ENCODE peak calls at places on chromosomes 4 and X, in four cellular contexts. Y is mucosa of descending colon, O is tibial artery, L is ovary. J is an unnamed sample. For H3K36me3, the result is how much of the 10 kb centered on the place peaks cover.

GRCh38 chr4:14336656-14337055 is 665.6 kb upstream of the CPEB2 start:
- DNase-seq in Y (no peak), O (no peak), L (no peak), J (no peak)

GRCh38 chr4:32778025-32778424 is 2057.9 kb downstream of the PCDH7 start:
- DNase-seq in Y (no peak), O (no peak), L (no peak), J (no peak)

GRCh38 chr4:101236097-101236496 is 111.2 kb downstream of the PPP3CA start:
- DNase-seq in Y (no peak), O (no peak), L (no peak), J (no peak)

GRCh38 chrX:143940119-143940518 is 56.2 kb downstream of the UBE2NL start:
- DNase-seq in Y (no peak), O (no peak), L (no peak), J (no peak)

GRCh38 chr4:73734405-73735070 is 5.8 kb upstream of the CXCL8 start:
- DNase-seq in Y (no peak), O (no peak), L (no peak), J (no peak)

GRCh38 chr4:174946246-174946645 is 28.1 kb downstream of the ADAM29 start:
- DNase-seq in Y (no peak), O (no peak), L (no peak), J (no peak)

GRCh38 chr4:108852691-108853090 is 89.8 kb upstream of the ETNPPL start:
- DNase-seq in Y (no peak), O (no peak), L (no peak), J (no peak)

GRCh38 chr4:25258980-25259578 is 25.2 kb downstream of the PI4K2B start:
- DNase-seq in Y (no peak), O (no peak), L (no peak), J (no peak)

GRCh38 chr4:147737623-147738022 is 5.7 kb downstream of the ARHGAP10 start:
- DNase-seq in Y (no peak), O (no peak), L (no peak), J (no peak)

GRCh38 chr4:45423876-45424275 is 697.5 kb upstream of the GNPDA2 start:
- DNase-seq in Y (no peak), O (no peak), L (no peak), J (no peak)

GRCh38 chrX:63430026-63430425 is 78.9 kb upstream of the SPIN4 start:
- DNase-seq in Y (no peak), O (no peak), L (no peak), J (no peak)

GRCh38 chr4:103948244-103949018 is 228.6 kb upstream of the TACR3 start:
- DNase-seq in Y (no peak), O (no peak), L (no peak), J (no peak)

GRCh38 chr4:138330531-138330930 is 88.4 kb upstream of the SLC7A11 start:
- DNase-seq in Y (no peak), O (no peak), L (no peak), J (no peak)

GRCh38 chrX:22310779-22311178 is 38.1 kb downstream of the CBLL2 start:
- DNase-seq in Y (no peak), O (no peak), L (no peak), J (no peak)

GRCh38 chr4:89298788-89299152 is 8.8 kb downstream of the GPRIN3 start:
- DNase-seq in Y (no peak), O (no peak), L (no peak), J (no peak)

GRCh38 chr4:89300490-89300889 is 7.1 kb downstream of the GPRIN3 start:
- DNase-seq in Y (no peak), O (no peak), L (no peak), J (no peak)

GRCh38 chr4:89300060-89300459 is 7.5 kb downstream of the GPRIN3 start:
- DNase-seq in Y (no peak), O (no peak), L (no peak), J (no peak)

GRCh38 chr4:89298160-89298559 is 9.4 kb downstream of the GPRIN3 start:
- DNase-seq in Y (no peak), O (no peak), L (no peak), J (no peak)

GRCh38 chr4:89299153-89299789 is 8.3 kb downstream of the GPRIN3 start:
- DNase-seq in Y (no peak), O (no peak), L (no peak), J (no peak)
- H3K4me3 ChIP-seq in Y (no peak), O (no peak), L (no peak), J (no peak)

GRCh38 chr4:56972389-56972788 is 5.0 kb downstream of the NOA1 start:
- DNase-seq in Y (no peak), O (no peak), L (no peak), J (no peak)
- H3K36me3 ChIP-seq in Y (under half), O (half or more), L (under half), J (under half)

GRCh38 chrX:65634732-65635131 is 32.7 kb upstream of the MSN start:
- DNase-seq in Y (no peak), O (no peak), L (no peak), J (no peak)
- H3K4me3 ChIP-seq in Y (no peak), O (no peak), L (no peak), J (no peak)

GRCh38 chr4:7968262-7968896 is 28.7 kb upstream of the AFAP1 start:
- DNase-seq in Y (no peak), O (no peak), L (no peak), J (no peak)

GRCh38 chr4:7967063-7967440 is 27.4 kb upstream of the AFAP1 start:
- DNase-seq in Y (no peak), O (no peak), L (no peak), J (no peak)

GRCh38 chr4:7966281-7967062 is 26.8 kb upstream of the AFAP1 start:
- DNase-seq in Y (no peak), O (no peak), L (no peak), J (no peak)

GRCh38 chr4:7964890-7965662 is 25.4 kb upstream of the AFAP1 start:
- DNase-seq in Y (no peak), O (no peak), L (no peak), J (no peak)

DNA sequence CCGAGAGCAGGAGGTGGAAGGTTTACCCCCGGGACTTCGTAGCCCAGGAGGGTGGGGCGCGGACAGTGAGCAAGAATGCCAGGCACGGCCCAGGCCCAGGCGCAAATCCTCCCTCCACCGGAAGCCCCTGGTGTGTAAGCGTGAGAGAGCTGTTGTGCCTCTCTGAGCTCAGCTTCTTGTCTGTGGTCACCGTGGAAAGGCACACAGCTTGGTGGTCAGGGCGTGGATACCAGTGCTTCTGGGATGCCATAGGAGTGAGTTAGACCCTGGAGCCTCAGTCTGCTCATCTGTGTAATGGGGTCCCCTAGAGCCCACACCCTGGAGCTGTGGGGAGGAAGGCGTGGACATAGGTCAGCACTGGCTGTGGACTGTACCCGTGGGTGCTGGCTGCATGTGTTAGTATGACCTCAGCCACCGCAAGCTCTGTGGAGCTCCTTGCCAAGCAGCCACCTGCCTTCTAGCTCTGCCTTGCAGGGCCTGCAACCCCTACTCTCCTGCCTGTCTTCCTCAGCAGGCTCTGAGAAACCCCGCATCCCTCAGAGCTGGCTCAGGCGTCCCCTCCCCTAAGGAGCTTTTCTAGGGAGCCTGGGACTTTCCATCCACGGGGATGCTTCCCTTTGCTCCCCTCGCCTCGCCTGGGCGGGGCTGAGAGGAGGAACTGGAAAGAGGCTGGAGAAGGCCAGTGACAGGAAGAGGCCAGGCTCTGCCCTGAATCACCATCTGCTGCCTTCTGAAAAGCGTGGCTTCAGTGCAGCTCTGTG is 28.0 kb upstream of the AFAP1 start:
- DNase-seq in Y (peak), O (no peak), L (no peak), J (no peak)
- H3K36me3 ChIP-seq in Y (under half), O (under half), L (under half), J (under half)

GRCh38 chrX:43559643-43560042 is 96.5 kb upstream of the MAOA start:
- DNase-seq in Y (no peak), O (peak), L (peak), J (peak)

GRCh38 chrX:43562372-43562771 is 93.7 kb upstream of the MAOA start:
- DNase-seq in Y (no peak), O (no peak), L (no peak), J (no peak)

GRCh38 chrX:43560247-43560946 is 95.7 kb upstream of the MAOA start:
- DNase-seq in Y (no peak), O (no peak), L (no peak), J (no peak)

GRCh38 chrX:43556207-43556606 is 99.9 kb upstream of the MAOA start:
- DNase-seq in Y (no peak), O (no peak), L (no peak), J (no peak)

GRCh38 chrX:43557792-43558191 is 98.3 kb upstream of the MAOA start:
- DNase-seq in Y (no peak), O (no peak), L (peak), J (peak)
- H3K4me3 ChIP-seq in Y (no peak), O (no peak), L (no peak), J (no peak)

GRCh38 chr4:1854752-1855151 is 1.2 kb downstream of the LETM1 start:
- DNase-seq in Y (no peak), O (no peak), L (no peak), J (no peak)
- H3K36me3 ChIP-seq in Y (under half), O (under half), L (under half), J (under half)

GRCh38 chrX:141714680-141715079 is 16.1 kb upstream of the SPANXD start:
- DNase-seq in Y (no peak), O (no peak), L (no peak), J (no peak)
- H3K4me3 ChIP-seq in Y (no peak), O (no peak), L (no peak), J (no peak)

DNA sequence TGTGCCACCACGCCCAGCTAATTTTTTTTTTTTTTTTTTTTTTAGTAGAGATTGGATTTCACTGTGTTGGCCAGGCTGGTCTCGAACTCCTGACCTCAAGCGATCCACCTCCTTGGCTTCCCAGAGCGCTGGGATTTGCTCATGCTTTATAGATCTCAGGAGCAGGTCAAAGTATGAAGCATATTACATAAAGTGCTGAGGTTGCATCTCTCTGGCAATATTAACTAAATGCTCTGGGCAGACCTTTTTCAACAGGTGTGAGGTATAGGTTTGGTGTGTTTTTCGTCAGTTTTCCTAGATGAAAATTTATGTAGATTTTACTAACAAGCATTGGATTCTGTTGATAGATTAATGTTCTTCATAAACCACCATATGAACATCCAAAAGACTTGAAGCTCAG is 19.3 kb upstream of the GCNA start:
- DNase-seq in Y (no peak), O (no peak), L (no peak), J (no peak)
- H3K36me3 ChIP-seq in Y (under half), O (half or more), L (under half), J (under half)

DNA sequence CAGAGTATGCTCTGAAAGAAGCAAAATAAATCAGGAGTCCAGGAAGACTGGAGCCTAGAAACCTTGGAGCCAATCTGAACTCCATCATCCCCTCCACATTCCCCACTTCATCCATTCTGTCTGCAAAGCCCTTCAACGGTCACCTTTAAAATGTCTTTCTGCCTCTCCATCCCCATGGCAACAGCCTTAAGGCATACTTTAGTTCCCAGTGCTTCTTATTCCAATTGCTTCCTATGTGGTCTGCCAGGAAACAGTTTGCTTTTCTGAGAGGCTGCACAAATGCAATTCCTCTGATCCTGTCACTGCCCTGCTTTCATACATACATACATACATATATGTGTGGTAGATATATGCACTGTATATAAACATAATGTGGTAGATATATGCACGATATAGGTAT is 802 bp upstream of the MAGEH1 start:
- DNase-seq in Y (no peak), O (no peak), L (no peak), J (no peak)
- H3K4me3 ChIP-seq in Y (no peak), O (peak), L (peak), J (no peak)

J was measured in Caco-2.